ENCODE peak calls at places on chromosomes 11 and 22, in four cellular contexts. One of them, this sample, is unnamed.
A peak's percentile ranks its signal among the peaks of the same experiment; 100 is the strongest.

GRCh38 chr11:108734956-108735559 is 70.2 kb downstream of the DDX10 start:
- DNase-seq in fibroblast of the aortic adventitia: no peak
- DNase-seq in uterus: no peak
- DNase-seq in cardiac fibroblast: peak; percentile 13
- DNase-seq in this sample: no peak

GRCh38 chr11:130110325-130111108 is 40.8 kb downstream of the APLP2 start:
- DNase-seq in uterus: no peak
- DNase-seq in fibroblast of the aortic adventitia: no peak
- DNase-seq in cardiac fibroblast: no peak
- DNase-seq in this sample: no peak

GRCh38 chr22:21834869-21835268 is 32.6 kb downstream of the MAPK1 start:
- DNase-seq in cardiac fibroblast: no peak
- DNase-seq in fibroblast of the aortic adventitia: no peak
- DNase-seq in uterus: no peak
- DNase-seq in this sample: no peak

GRCh38 chr11:64885367-64886286 is 7.2 kb upstream of the EHD1 start:
- DNase-seq in uterus: no peak
- DNase-seq in cardiac fibroblast: peak; percentile 91
- DNase-seq in fibroblast of the aortic adventitia: peak; percentile 82
- DNase-seq in this sample: no peak

GRCh38 chr11:29448246-29448877 is 568.5 kb downstream of the KCNA4 start:
- DNase-seq in fibroblast of the aortic adventitia: peak; percentile 61
- DNase-seq in cardiac fibroblast: peak; percentile 69
- DNase-seq in uterus: no peak
- DNase-seq in this sample: peak; percentile 24

GRCh38 chr22:36465232-36466021 is 16.0 kb downstream of the TXN2 start:
- DNase-seq in fibroblast of the aortic adventitia: peak; percentile 81
- DNase-seq in cardiac fibroblast: peak; percentile 72
- DNase-seq in uterus: peak; percentile 79
- DNase-seq in this sample: peak; percentile 92

GRCh38 chr11:1402776-1403620 is 13.3 kb downstream of the BRSK2 start:
- DNase-seq in fibroblast of the aortic adventitia: no peak
- DNase-seq in uterus: no peak
- DNase-seq in cardiac fibroblast: no peak
- DNase-seq in this sample: no peak

GRCh38 chr11:29530961-29531360 is 485.9 kb downstream of the KCNA4 start:
- DNase-seq in cardiac fibroblast: no peak
- DNase-seq in fibroblast of the aortic adventitia: no peak
- DNase-seq in uterus: no peak
- DNase-seq in this sample: no peak

GRCh38 chr22:29345932-29346331 is 30.4 kb upstream of the RASL10A start:
- DNase-seq in uterus: no peak
- DNase-seq in fibroblast of the aortic adventitia: peak; percentile 37
- DNase-seq in cardiac fibroblast: peak; percentile 21
- DNase-seq in this sample: no peak

GRCh38 chr11:56950510-56950909 is 38.2 kb upstream of the OR5AK2 start:
- DNase-seq in uterus: no peak
- DNase-seq in fibroblast of the aortic adventitia: no peak
- DNase-seq in cardiac fibroblast: peak; percentile 6
- DNase-seq in this sample: no peak

GRCh38 chr22:22703715-22704114 is 59.3 kb downstream of the GGTLC2 start:
- DNase-seq in uterus: no peak
- DNase-seq in fibroblast of the aortic adventitia: no peak
- DNase-seq in cardiac fibroblast: peak; percentile 45
- DNase-seq in this sample: peak; percentile 20

GRCh38 chr11:125360066-125360465 is 136.0 kb downstream of the FEZ1 start:
- DNase-seq in fibroblast of the aortic adventitia: no peak
- DNase-seq in cardiac fibroblast: no peak
- DNase-seq in uterus: no peak
- DNase-seq in this sample: no peak

GRCh38 chr22:19117111-19117512 is 5.1 kb downstream of the DGCR2 start:
- DNase-seq in uterus: no peak
- DNase-seq in cardiac fibroblast: no peak
- DNase-seq in fibroblast of the aortic adventitia: no peak
- DNase-seq in this sample: no peak

GRCh38 chr22:42074153-42074750 is at the start of gene PHETA2:
- DNase-seq in fibroblast of the aortic adventitia: peak; percentile 34
- DNase-seq in uterus: peak; percentile 62
- DNase-seq in cardiac fibroblast: peak; percentile 60
- DNase-seq in this sample: no peak
- TF ChIP-seq CTCF in fibroblast of the aortic adventitia: peak; percentile 57
- TF ChIP-seq CTCF in uterus: peak; percentile 22
- TF ChIP-seq CTCF in cardiac fibroblast: peak; percentile 55
- TF ChIP-seq CTCF in this sample: peak; percentile 77

GRCh38 chr22:17214416-17215043 is 4.7 kb downstream of the ADA2 start:
- DNase-seq in cardiac fibroblast: no peak
- DNase-seq in fibroblast of the aortic adventitia: no peak
- DNase-seq in uterus: no peak
- DNase-seq in this sample: no peak

GRCh38 chr22:17217179-17217578 is 2.1 kb downstream of the ADA2 start:
- DNase-seq in fibroblast of the aortic adventitia: no peak
- DNase-seq in cardiac fibroblast: no peak
- DNase-seq in uterus: no peak
- DNase-seq in this sample: no peak

GRCh38 chr22:17218341-17218740 is 894 bp downstream of the ADA2 start:
- DNase-seq in fibroblast of the aortic adventitia: no peak
- DNase-seq in cardiac fibroblast: no peak
- DNase-seq in uterus: no peak
- DNase-seq in this sample: no peak

GRCh38 chr22:17213976-17214375 is 5.3 kb downstream of the ADA2 start:
- DNase-seq in fibroblast of the aortic adventitia: peak; percentile 8
- DNase-seq in uterus: peak; percentile 38
- DNase-seq in cardiac fibroblast: peak; percentile 64
- DNase-seq in this sample: no peak
- TF ChIP-seq CTCF in fibroblast of the aortic adventitia: peak; percentile 40
- TF ChIP-seq CTCF in uterus: no peak
- TF ChIP-seq CTCF in cardiac fibroblast: peak; percentile 56
- TF ChIP-seq CTCF in this sample: peak; percentile 40

DNA sequence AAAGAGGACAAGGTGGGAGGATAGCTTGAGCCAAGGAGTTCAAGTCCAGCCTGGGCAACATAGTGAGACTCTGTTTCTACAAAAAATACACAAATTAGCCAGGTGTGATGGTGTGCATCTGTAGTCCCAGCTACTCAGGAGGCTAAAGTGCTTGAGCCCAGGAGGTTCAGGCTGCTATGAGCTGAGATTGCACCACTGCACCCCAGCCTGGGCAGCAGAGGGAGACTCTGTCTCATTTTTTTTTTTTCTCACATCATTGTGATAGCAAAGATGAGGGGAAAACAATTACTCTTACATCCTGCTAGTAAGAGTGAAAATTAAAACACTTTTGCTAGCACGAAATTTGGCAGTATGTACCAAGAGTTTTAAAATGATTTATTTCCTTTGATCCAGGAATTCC is 463.7 kb downstream of the TMEM135 start:
- DNase-seq in fibroblast of the aortic adventitia: no peak
- DNase-seq in cardiac fibroblast: no peak
- DNase-seq in uterus: no peak
- DNase-seq in this sample: no peak
- TF ChIP-seq CTCF in fibroblast of the aortic adventitia: no peak
- TF ChIP-seq CTCF in cardiac fibroblast: no peak
- TF ChIP-seq CTCF in uterus: no peak
- TF ChIP-seq CTCF in this sample: no peak

DNA sequence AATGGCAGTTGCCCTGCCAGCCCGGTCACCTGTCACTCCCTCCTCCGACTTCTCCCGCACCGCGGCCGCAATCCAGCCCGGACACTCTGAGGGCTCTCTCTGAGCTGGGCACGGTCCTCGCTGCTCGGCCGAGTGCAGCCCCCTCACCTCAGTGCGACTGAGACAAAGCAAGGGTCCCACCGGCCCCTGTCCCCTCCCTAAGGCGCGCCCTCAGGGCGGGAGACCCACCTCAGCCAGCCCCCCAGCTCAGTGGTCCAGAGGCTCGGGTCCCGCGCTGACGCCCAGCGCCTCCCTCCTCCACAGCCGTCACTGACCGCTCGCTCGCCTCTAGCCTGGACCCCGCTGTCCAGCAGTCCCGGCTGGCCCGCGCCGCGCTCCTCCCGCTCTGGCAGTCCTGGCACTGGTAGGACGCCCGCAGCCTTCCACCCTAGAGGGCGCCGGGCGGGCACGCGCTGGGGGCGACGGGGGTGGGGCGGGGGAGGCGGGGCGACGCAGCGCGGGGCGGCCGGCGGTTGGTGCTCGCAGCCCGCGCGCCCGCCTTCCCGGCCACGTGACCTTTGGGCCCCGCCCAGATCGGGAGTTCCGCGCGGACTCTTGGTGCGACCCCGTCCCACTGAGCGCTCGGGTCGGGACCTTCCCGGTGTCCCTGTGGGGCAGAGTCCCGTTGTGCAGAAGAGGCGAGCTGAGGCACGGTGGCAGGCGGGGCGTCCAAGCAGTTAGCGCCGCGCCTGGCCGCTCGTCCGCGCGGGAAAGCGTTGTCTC is 7.9 kb upstream of the L3MBTL2 start:
- DNase-seq in cardiac fibroblast: peak; percentile 50
- DNase-seq in uterus: peak; percentile 79
- DNase-seq in fibroblast of the aortic adventitia: peak; percentile 30
- DNase-seq in this sample: peak; percentile 39
- TF ChIP-seq CTCF in cardiac fibroblast: peak; percentile 14
- TF ChIP-seq CTCF in uterus: peak; percentile 11
- TF ChIP-seq CTCF in fibroblast of the aortic adventitia: peak; percentile 25
- TF ChIP-seq CTCF in this sample: no peak

This sample was measured in HFFc6.